ENCODE peak calls at places on chromosomes 11 and 22, in seven cellular contexts. N, D, W, L, Q, X and S are unnamed samples.

GRCh38 chr11:112555491-112556364 is 295.1 kb upstream of the PLET1 start:
- DNase-seq in N (peak; percentile 46), D (peak; percentile 9), W (peak; percentile 58), L (peak; percentile 68), Q (peak; percentile 22), X (peak; percentile 78), S (peak; percentile 36)

GRCh38 chr11:126122863-126123262 is 60.2 kb upstream of the CDON start:
- DNase-seq in N (no peak), D (no peak), W (no peak), L (no peak), Q (peak; percentile 81), X (no peak), S (no peak)

GRCh38 chr22:47802446-47802845 is 1040.0 kb downstream of the TBC1D22A start:
- DNase-seq in N (no peak), D (no peak), W (no peak), L (no peak), Q (no peak), X (no peak), S (no peak)

GRCh38 chr22:23037429-23038333 is 32.6 kb upstream of the GNAZ start:
- DNase-seq in N (no peak), D (no peak), W (no peak), L (no peak), Q (no peak), X (no peak), S (no peak)

GRCh38 chr22:36546932-36547331 is 18.0 kb upstream of the EIF3D start:
- DNase-seq in N (no peak), D (peak; percentile 81), W (no peak), L (no peak), Q (no peak), X (no peak), S (no peak)

GRCh38 chr22:20107951-20108756 is 7.8 kb upstream of the RANBP1 start:
- DNase-seq in N (no peak), D (no peak), W (no peak), L (no peak), Q (no peak), X (no peak), S (no peak)

GRCh38 chr11:82085493-82085892 is 648.2 kb downstream of the FAM181B start:
- DNase-seq in N (no peak), D (no peak), W (no peak), L (no peak), Q (no peak), X (peak; percentile 5), S (no peak)

GRCh38 chr11:64619811-64620285 is 28.8 kb downstream of the SLC22A12 start:
- DNase-seq in N (no peak), D (peak; percentile 17), W (no peak), L (no peak), Q (peak; percentile 94), X (peak; percentile 75), S (no peak)

GRCh38 chr11:67312187-67313021 is 9.1 kb downstream of the SSH3 start:
- DNase-seq in N (peak; percentile 23), D (peak; percentile 95), W (peak; percentile 10), L (peak; percentile 24), Q (no peak), X (no peak), S (peak; percentile 36)

GRCh38 chr11:59158206-59159068 is 13.5 kb upstream of the DTX4 start:
- DNase-seq in N (peak; percentile 72), D (peak; percentile 52), W (peak; percentile 42), L (peak; percentile 75), Q (peak; percentile 57), X (peak; percentile 87), S (peak; percentile 28)

GRCh38 chr11:66659785-66660184 is 17.9 kb downstream of the RBM4B start:
- DNase-seq in N (no peak), D (no peak), W (no peak), L (no peak), Q (no peak), X (no peak), S (no peak)

GRCh38 chr22:45450931-45451651 is 37.6 kb downstream of the RIBC2 start:
- DNase-seq in N (no peak), D (no peak), W (no peak), L (no peak), Q (peak; percentile 78), X (no peak), S (no peak)
- H3K27ac ChIP-seq in N (no peak overlapping the region), D (no peak overlapping the region), W (no peak overlapping the region), L (no peak overlapping the region), Q (peak overlapping the region; percentile 77), X (no peak overlapping the region), S (no peak overlapping the region)

DNA sequence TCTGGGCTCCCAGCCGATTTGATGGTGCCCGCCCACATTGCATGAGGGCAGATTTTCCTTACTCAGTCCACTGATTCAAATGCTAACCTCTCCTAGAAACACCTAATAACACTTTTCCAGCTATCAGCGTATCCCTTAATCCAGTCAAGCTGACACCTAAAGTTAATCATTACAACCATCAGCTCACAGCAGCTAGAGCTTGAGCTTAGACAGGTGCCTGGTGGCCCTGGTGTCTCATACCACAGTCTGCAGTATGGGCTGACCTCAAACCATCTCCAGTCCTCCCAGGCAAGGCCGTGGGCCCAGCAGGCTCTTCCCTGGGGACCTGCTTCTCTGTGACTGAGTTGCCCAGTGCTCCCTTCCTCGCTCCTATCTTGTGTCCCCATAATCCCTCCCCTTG is 174.4 kb upstream of the NECTIN1 start:
- DNase-seq in N (no peak), D (no peak), W (no peak), L (no peak), Q (no peak), X (no peak), S (no peak)
- H3K27me3 ChIP-seq in N (peaks cover 2% of the 10 kb centered on the region), D (peaks cover 15% of the 10 kb centered on the region), W (no peaks in the 10 kb centered on the region), L (no peaks in the 10 kb centered on the region), Q (no peaks in the 10 kb centered on the region), X (no peaks in the 10 kb centered on the region), S (no peaks in the 10 kb centered on the region)

GRCh38 chr11:8688414-8689362 is 6.1 kb downstream of the RPL27A start:
- DNase-seq in N (peak; percentile 73), D (peak; percentile 95), W (peak; percentile 80), L (peak; percentile 61), Q (peak; percentile 94), X (peak; percentile 98), S (peak; percentile 73)

GRCh38 chr11:8692417-8692816 is 9.8 kb downstream of the RPL27A start:
- DNase-seq in N (no peak), D (no peak), W (no peak), L (no peak), Q (peak; percentile 2), X (no peak), S (no peak)

GRCh38 chr11:8691601-8692000 is 9.0 kb downstream of the RPL27A start:
- DNase-seq in N (no peak), D (no peak), W (no peak), L (no peak), Q (no peak), X (no peak), S (no peak)

GRCh38 chr11:8689726-8690255 is 7.2 kb downstream of the RPL27A start:
- DNase-seq in N (no peak), D (no peak), W (no peak), L (no peak), Q (no peak), X (no peak), S (no peak)

DNA sequence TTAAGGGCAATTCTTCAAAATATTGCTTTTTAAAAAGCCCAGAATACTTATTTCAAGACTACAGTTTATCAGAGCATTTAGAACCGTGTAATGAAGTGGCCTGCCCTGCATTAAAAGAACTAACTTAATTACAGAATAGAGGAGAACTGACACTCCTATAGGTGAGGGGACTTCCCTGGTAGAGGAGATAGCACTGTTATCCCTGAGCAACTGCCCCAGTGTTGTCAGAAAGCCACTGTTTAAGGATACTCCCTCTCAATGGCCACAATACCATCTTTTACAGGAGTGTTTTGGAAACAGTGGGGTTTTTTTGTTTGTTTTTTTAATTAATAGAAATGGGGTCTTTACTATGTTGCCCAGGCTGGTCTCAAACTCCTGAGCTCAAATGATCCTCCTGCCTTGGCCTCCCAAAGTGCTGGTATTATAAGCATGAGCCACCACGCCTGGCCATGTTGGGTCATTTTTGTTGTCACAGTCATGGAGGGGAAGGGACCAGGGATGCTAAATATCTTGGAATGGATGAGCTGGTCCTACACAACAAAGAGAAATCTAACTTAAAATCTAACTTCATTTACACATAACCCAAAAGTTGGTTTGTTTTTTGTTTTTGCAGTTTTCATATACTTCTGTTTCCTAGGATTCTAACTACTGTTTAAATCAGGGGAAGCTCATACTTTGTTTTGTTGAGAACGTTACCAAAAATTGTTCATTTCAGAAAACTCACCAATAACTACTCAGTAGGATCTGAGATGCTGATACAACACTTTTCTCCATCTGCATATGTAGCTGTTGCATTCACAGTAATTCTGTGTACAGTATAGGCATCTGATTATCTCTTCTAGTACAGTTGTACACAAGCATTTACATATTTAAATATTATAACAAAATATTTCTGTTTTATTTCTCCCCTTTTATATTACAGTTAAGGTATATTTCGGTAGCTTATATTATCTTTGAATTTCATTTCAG is 8.1 kb downstream of the RPL27A start:
- DNase-seq in N (no peak), D (no peak), W (no peak), L (no peak), Q (no peak), X (no peak), S (no peak)
- H3K4me1 ChIP-seq in N (peaks cover 14% of the 10 kb centered on the region), D (peaks cover 29% of the 10 kb centered on the region), W (peaks cover 14% of the 10 kb centered on the region), L (peaks cover 10% of the 10 kb centered on the region), Q (no peaks in the 10 kb centered on the region), X (peaks cover 16% of the 10 kb centered on the region), S (peaks cover 12% of the 10 kb centered on the region)

DNA sequence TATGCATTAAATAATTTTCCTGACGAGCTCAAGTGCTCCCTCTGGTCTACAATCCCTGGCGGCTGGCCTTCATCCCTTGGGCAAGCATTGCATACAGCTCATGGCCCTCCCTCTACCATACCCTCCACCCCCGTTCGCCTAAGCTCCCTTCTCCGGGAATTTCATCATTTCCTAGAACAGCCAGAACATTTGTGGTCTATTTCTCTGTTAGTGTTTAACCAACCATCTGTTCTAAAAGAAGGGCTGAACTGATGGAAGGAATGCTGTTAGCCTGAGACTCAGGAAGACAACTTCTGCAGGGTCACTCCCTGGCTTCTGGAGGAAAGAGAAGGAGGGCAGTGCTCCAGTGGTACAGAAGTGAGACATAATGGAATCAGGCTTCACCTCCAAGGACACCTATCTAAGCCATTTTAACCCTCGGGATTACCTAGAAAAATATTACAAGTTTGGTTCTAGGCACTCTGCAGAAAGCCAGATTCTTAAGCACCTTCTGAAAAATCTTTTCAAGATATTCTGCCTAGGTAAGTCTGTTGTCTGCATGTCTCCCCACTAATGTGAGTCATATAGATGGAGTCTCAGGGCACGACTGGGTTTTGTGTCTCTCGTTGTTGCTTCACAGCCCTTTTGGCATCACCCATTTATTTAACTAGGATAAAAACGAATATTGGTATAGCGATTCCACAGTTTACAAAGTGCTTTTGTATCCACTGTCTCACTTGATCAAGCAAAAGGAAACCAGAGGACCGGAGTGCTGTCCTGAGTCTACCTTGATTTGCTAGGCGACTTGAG is at the start of gene NNMT:
- DNase-seq in N (no peak), D (peak; percentile 89), W (no peak), L (no peak), Q (peak; percentile 85), X (no peak), S (no peak)
- H3K27ac ChIP-seq in N (no peak within 1 kb of the TSS), D (peak within 1 kb of the TSS; percentile 98), W (no peak within 1 kb of the TSS), L (no peak within 1 kb of the TSS), Q (peak within 1 kb of the TSS; percentile 96), X (no peak within 1 kb of the TSS), S (no peak within 1 kb of the TSS)